ENCODE peak calls at places on chromosomes 1 and 21, in seven cellular contexts. I, T, R, F, C, V and X are unnamed samples.

GRCh38 chr21:41764558-41765392 is 2.1 kb downstream of the RIPK4 start:
- DNase-seq in I (no peak), C (no peak), R (no peak), V (no peak), T (no peak), F (no peak), X (no peak)

GRCh38 chr21:17775431-17776126 is 43.6 kb downstream of the C21orf91 start:
- DNase-seq in C (no peak), F (no peak), V (no peak), T (no peak), I (no peak), R (no peak), X (no peak)

GRCh38 chr1:240004086-240004749 is 87.5 kb upstream of the FMN2 start:
- DNase-seq in F (peak; percentile 21), V (peak; percentile 62), T (peak; percentile 16), C (peak; percentile 58), I (no peak), R (peak; percentile 12), X (no peak)

GRCh38 chr1:115428262-115428661 is 90.2 kb upstream of the NGF start:
- DNase-seq in R (no peak), I (no peak), T (no peak), C (no peak), V (peak; percentile 43), F (peak; percentile 51), X (no peak)

GRCh38 chr1:66980745-66981367 is 56.1 kb downstream of the MIER1 start:
- DNase-seq in R (peak; percentile 34), C (no peak), I (no peak), T (peak; percentile 46), V (peak; percentile 35), F (no peak), X (no peak)

GRCh38 chr1:207888647-207889046 is 22.3 kb downstream of the CD34 start:
- DNase-seq in T (no peak), R (no peak), F (no peak), I (no peak), C (no peak), V (peak; percentile 20), X (no peak)

GRCh38 chr21:16011719-16012118 is 281.9 kb downstream of the USP25 start:
- DNase-seq in F (no peak), T (no peak), C (no peak), R (no peak), I (no peak), V (no peak), X (no peak)

GRCh38 chr1:13593511-13594131 is 10.0 kb downstream of the PDPN start:
- DNase-seq in I (no peak), T (peak; percentile 36), R (peak; percentile 96), F (peak; percentile 83), C (no peak), V (peak; percentile 28), X (peak; percentile 43)

GRCh38 chr1:215018555-215018954 is 64.0 kb upstream of the KCNK2 start:
- DNase-seq in C (no peak), R (no peak), F (no peak), T (peak; percentile 98), I (no peak), V (no peak), X (no peak)

GRCh38 chr1:199723557-199723956 is 304.0 kb upstream of the NR5A2 start:
- DNase-seq in T (peak; percentile 18), R (no peak), F (no peak), C (no peak), V (no peak), I (no peak), X (no peak)

GRCh38 chr1:14930224-14930965 is 223.2 kb upstream of the TMEM51 start:
- DNase-seq in F (no peak), R (no peak), T (no peak), V (no peak), C (no peak), I (no peak), X (no peak)

GRCh38 chr1:223872308-223872878 is 26.6 kb upstream of the TP53BP2 start:
- DNase-seq in R (no peak), C (no peak), I (no peak), F (peak; percentile 70), V (peak; percentile 8), T (no peak), X (no peak)

GRCh38 chr1:35319988-35320713 is 51.6 kb downstream of the ZMYM4 start:
- DNase-seq in T (peak; percentile 31), C (no peak), V (no peak), R (no peak), I (no peak), F (no peak), X (no peak)

GRCh38 chr1:118589486-118589885 is 398.7 kb downstream of the TBX15 start:
- DNase-seq in V (no peak), R (no peak), T (no peak), C (no peak), I (no peak), F (peak; percentile 41), X (no peak)

GRCh38 chr1:239874831-239875230 is 216.9 kb upstream of the FMN2 start:
- DNase-seq in C (no peak), T (no peak), V (no peak), I (no peak), R (no peak), F (no peak), X (no peak)

GRCh38 chr21:22536511-22536910 is 1538.3 kb downstream of the NCAM2 start:
- DNase-seq in I (no peak), T (no peak), R (no peak), C (no peak), F (peak; percentile 10), V (peak; percentile 56), X (no peak)

GRCh38 chr1:107934573-107934972 is 30.4 kb downstream of the VAV3 start:
- DNase-seq in T (no peak), V (no peak), I (no peak), R (no peak), C (no peak), F (no peak), X (no peak)

GRCh38 chr1:198201956-198202784 is 45.4 kb downstream of the NEK7 start:
- DNase-seq in V (no peak), I (no peak), T (no peak), F (no peak), R (no peak), C (no peak), X (no peak)

GRCh38 chr1:68600049-68600661 is 103.3 kb upstream of the DEPDC1 start:
- DNase-seq in C (no peak), F (peak; percentile 80), T (peak; percentile 6), V (peak; percentile 52), R (peak; percentile 18), I (no peak), X (peak; percentile 53)

GRCh38 chr1:188243456-188243855 is 1414.7 kb downstream of the PLA2G4A start:
- DNase-seq in C (no peak), F (no peak), R (no peak), T (no peak), V (peak; percentile 93), I (no peak), X (no peak)

GRCh38 chr1:39416609-39417008 is 74.8 kb upstream of the BMP8A start:
- DNase-seq in I (no peak), V (no peak), T (no peak), F (no peak), C (no peak), R (no peak), X (no peak)

GRCh38 chr1:111570781-111571181 is 48.8 kb upstream of the RAP1A start:
- DNase-seq in R (no peak), F (peak; percentile 63), I (no peak), T (peak; percentile 35), V (peak; percentile 21), C (peak; percentile 56), X (peak; percentile 49)

GRCh38 chr1:6000444-6001288 is 8.4 kb upstream of the NPHP4 start:
- DNase-seq in T (no peak), C (no peak), I (no peak), V (no peak), F (no peak), R (no peak), X (no peak)

GRCh38 chr1:187987236-187987776 is 1158.6 kb downstream of the PLA2G4A start:
- DNase-seq in T (no peak), C (no peak), I (no peak), R (no peak), F (no peak), V (no peak), X (no peak)

GRCh38 chr1:165073402-165074007 is 283.0 kb downstream of the LMX1A start:
- DNase-seq in R (peak; percentile 60), V (peak; percentile 77), T (peak; percentile 56), C (no peak), F (peak; percentile 72), I (peak; percentile 47), X (peak; percentile 52)

GRCh38 chr1:53293123-53293522 is 34.7 kb downstream of the LRP8 start:
- DNase-seq in C (no peak), T (no peak), V (no peak), R (no peak), I (no peak), F (no peak), X (no peak)

GRCh38 chr1:15384301-15384901 is 25.3 kb upstream of the EFHD2 start:
- DNase-seq in T (no peak), F (peak; percentile 64), V (peak; percentile 66), R (peak; percentile 20), I (peak; percentile 57), C (peak; percentile 67), X (peak; percentile 90)

GRCh38 chr1:57060451-57060850 is 94.6 kb upstream of the C8B start:
- DNase-seq in F (no peak), C (no peak), V (no peak), R (no peak), I (no peak), T (no peak), X (no peak)
- H2BK120ac ChIP-seq in F (no peak overlapping the region), C (no peak overlapping the region), V (no peak overlapping the region), R (no peak overlapping the region), I (no peak overlapping the region), T (no peak overlapping the region), X (no peak overlapping the region)

DNA sequence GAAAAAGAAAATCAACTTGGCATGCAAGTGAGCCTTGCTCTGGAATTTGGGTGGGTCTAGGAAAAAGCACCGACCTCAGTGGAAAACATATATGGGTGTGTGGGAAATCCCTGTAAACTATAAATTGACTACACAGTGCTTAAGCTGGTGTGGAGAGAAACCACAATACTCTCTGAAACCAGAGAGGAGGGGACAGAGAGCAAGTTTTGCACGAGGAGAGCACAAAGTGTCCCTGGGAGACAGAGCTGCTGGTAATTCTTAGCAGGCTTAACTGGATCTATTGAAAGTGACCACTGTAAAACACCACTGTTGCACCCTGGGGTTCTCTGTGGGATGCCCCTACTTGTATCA is 12.8 kb downstream of the KCNJ15 start:
- DNase-seq in V (no peak), F (no peak), I (no peak), R (peak; percentile 65), T (no peak), C (no peak), X (no peak)
- H3K9ac ChIP-seq in V (no peak overlapping the region), F (no peak overlapping the region), I (no peak overlapping the region), R (peak overlapping the region; percentile 87), T (no peak overlapping the region), C (no peak overlapping the region), X (no peak overlapping the region)

GRCh38 chr1:183925947-183926346 is 111.6 kb downstream of the COLGALT2 start:
- DNase-seq in C (no peak), F (no peak), T (no peak), V (peak; percentile 52), R (no peak), I (no peak), X (no peak)
- H2BK120ac ChIP-seq in C (no peak overlapping the region), F (no peak overlapping the region), T (no peak overlapping the region), V (no peak overlapping the region), R (no peak overlapping the region), I (no peak overlapping the region), X (no peak overlapping the region)

DNA sequence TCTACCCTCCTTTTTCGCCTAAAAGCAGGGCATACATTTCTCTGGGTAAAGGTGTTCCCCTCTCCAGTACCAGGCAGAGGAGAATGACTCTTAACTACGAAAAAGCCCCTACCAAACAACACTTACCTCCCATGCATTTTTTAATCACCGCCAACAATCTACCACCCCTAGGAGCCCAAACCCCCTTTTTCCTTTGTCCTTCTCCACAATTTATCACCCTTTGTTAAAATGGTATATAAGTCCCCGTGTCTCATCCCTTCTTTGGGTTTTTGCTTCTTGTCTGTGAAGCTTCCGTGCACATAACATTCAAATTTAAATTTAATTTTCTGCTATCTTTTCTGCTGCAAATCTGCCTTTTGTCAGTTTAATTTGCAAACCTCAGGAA is 27.6 kb upstream of the COL18A1 start:
- DNase-seq in F (no peak), T (no peak), R (no peak), I (no peak), C (no peak), V (no peak), X (no peak)
- H3K9ac ChIP-seq in F (no peak overlapping the region), T (no peak overlapping the region), R (no peak overlapping the region), I (no peak overlapping the region), C (no peak overlapping the region), V (no peak overlapping the region), X (no peak overlapping the region)